ENCODE peak calls at places on chromosomes 4 and X, in seven cellular contexts. P, Q, T, S, O, D and U are unnamed samples.

GRCh38 chr4:8545439-8545765 is 34.8 kb upstream of the GPR78 start:
- DNase-seq in T (no peak), D (no peak), S (no peak), O (no peak), Q (no peak), P (no peak), U (no peak)

GRCh38 chr4:82592639-82593038 is 30.9 kb upstream of the TMEM150C start:
- DNase-seq in Q (no peak), D (no peak), S (no peak), P (no peak), O (no peak), T (no peak), U (no peak)

GRCh38 chrX:69189972-69190371 is 24.7 kb upstream of the PJA1 start:
- DNase-seq in S (no peak), O (no peak), D (no peak), T (no peak), Q (peak; percentile 41), P (no peak), U (no peak)

GRCh38 chrX:16589211-16589610 is 60.7 kb upstream of the S100G start:
- DNase-seq in O (no peak), D (no peak), T (peak; percentile 70), S (peak; percentile 54), P (no peak), Q (no peak), U (no peak)

GRCh38 chr4:3741217-3742011 is 24.8 kb upstream of the ADRA2C start:
- DNase-seq in P (no peak), T (no peak), S (no peak), D (no peak), O (no peak), Q (no peak), U (no peak)

GRCh38 chr4:146488495-146489174 is 33.1 kb downstream of the SLC10A7 start:
- DNase-seq in S (peak; percentile 22), P (no peak), D (peak; percentile 21), T (peak; percentile 73), Q (no peak), O (no peak), U (no peak)

GRCh38 chr4:83237591-83237990 is 47.0 kb downstream of the COQ2 start:
- DNase-seq in O (no peak), D (no peak), S (no peak), T (no peak), P (no peak), Q (no peak), U (no peak)

GRCh38 chr4:94486372-94486801 is 34.6 kb downstream of the PDLIM5 start:
- DNase-seq in Q (no peak), P (no peak), D (no peak), O (no peak), S (peak; percentile 40), T (peak; percentile 62), U (no peak)

GRCh38 chrX:153411255-153411987 is at the start of gene ZFP92:
- DNase-seq in S (peak; percentile 25), Q (peak; percentile 57), P (no peak), O (no peak), T (peak; percentile 6), D (peak; percentile 29), U (no peak)

GRCh38 chr4:158801066-158801465 is 32.2 kb downstream of the FNIP2 start:
- DNase-seq in O (no peak), D (no peak), Q (no peak), T (no peak), S (no peak), P (no peak), U (no peak)